ENCODE peak calls at places on chromosomes 2 and 18, in ten cellular contexts. T is endodermal cell, Z is HFFc6, M is fibroblast of lung, D is astrocyte of the spinal cord, G is ascending aorta, S is left lung, F is AG09309, I is A549, L is tibial artery. B is an unnamed sample.

GRCh38 chr2:112724611-112725525 is 4.0 kb downstream of the NT5DC4 start:
- DNase-seq in T (peak), Z (no peak), M (no peak), D (no peak), G (no peak), S (no peak), F (no peak), I (peak), L (no peak), B (no peak)

GRCh38 chr2:156399224-156399949 is 36.8 kb upstream of the GPD2 start:
- DNase-seq in T (peak), Z (peak), M (peak), D (peak), G (no peak), S (peak), F (peak), I (no peak), L (no peak), B (no peak)

GRCh38 chr2:108184421-108184820 is 55.3 kb upstream of the SULT1C3 start:
- DNase-seq in T (no peak), Z (peak), M (peak), D (peak), G (no peak), S (no peak), F (no peak), I (peak), L (no peak), B (no peak)

GRCh38 chr2:214896287-214896686 is 86.8 kb upstream of the BARD1 start:
- DNase-seq in T (no peak), Z (no peak), M (no peak), D (no peak), G (no peak), S (no peak), F (no peak), I (no peak), L (no peak), B (no peak)

GRCh38 chr2:219475697-219476604 is 22.7 kb upstream of the GMPPA start:
- DNase-seq in T (peak), Z (peak), M (peak), D (peak), G (peak), S (peak), F (no peak), I (peak), L (peak), B (peak)

GRCh38 chr2:173997269-173997668 is 32.1 kb upstream of the SP3 start:
- DNase-seq in T (no peak), Z (no peak), M (peak), D (no peak), G (peak), S (peak), F (no peak), I (no peak), L (peak), B (no peak)

GRCh38 chr18:55343396-55344073 is 244.5 kb downstream of the TCF4 start:
- DNase-seq in T (no peak), Z (peak), M (peak), D (peak), G (no peak), S (no peak), F (no peak), I (peak), L (no peak), B (no peak)

GRCh38 chr2:168538534-168538933 is 82.5 kb downstream of the CERS6 start:
- DNase-seq in T (no peak), Z (peak), M (no peak), D (peak), G (no peak), S (no peak), F (no peak), I (no peak), L (no peak), B (no peak)

GRCh38 chr2:30981519-30981918 is 156.7 kb downstream of the GALNT14 start:
- DNase-seq in T (no peak), Z (no peak), M (no peak), D (no peak), G (no peak), S (no peak), F (no peak), I (no peak), L (no peak), B (no peak)

GRCh38 chr18:63022429-63023022 is 297.0 kb downstream of the BCL2 start:
- DNase-seq in T (peak), Z (no peak), M (no peak), D (no peak), G (no peak), S (no peak), F (no peak), I (no peak), L (no peak), B (no peak)

GRCh38 chr18:63028380-63028779 is 291.2 kb downstream of the BCL2 start:
- DNase-seq in T (no peak), Z (no peak), M (no peak), D (no peak), G (no peak), S (no peak), F (no peak), I (no peak), L (no peak), B (no peak)

DNA sequence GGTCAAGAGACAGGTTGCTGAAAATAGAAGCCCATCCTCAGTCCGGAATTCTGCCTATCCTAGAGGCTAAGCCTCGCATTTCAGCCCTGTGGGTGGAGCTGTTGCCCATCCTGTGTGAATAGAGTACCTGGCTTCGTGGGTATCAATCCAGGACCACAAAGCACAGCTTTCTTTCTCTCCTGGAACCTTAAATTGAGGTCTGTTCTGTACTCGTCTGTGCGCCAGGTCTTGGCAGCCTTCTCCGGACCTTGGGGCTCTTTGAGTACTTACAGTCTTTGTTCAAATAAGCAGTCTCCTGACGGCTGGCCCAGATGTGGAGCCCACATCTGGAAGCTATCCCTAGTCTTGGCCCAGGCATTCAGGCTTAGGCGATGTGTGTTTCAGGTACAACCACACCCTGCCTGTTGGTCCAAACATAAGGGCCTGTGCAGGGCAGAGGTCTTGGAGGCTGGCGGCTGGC is 294.3 kb downstream of the BCL2 start:
- DNase-seq in T (peak), Z (no peak), M (no peak), D (no peak), G (no peak), S (no peak), F (no peak), I (peak), L (no peak), B (no peak)
- TF ChIP-seq CTCF in T (peak), Z (peak), M (peak), D (peak), G (no peak), S (no peak), F (no peak), I (no peak), L (peak), B (peak)

GRCh38 chr18:3392467-3392855 is 57.5 kb upstream of the TGIF1 start:
- DNase-seq in T (no peak), Z (no peak), M (no peak), D (no peak), G (no peak), S (no peak), F (no peak), I (no peak), L (no peak), B (no peak)

GRCh38 chr18:3388980-3389379 is 61.0 kb upstream of the TGIF1 start:
- DNase-seq in T (no peak), Z (no peak), M (no peak), D (no peak), G (no peak), S (no peak), F (no peak), I (peak), L (no peak), B (no peak)

GRCh38 chr18:3391704-3392466 is 58.1 kb upstream of the TGIF1 start:
- DNase-seq in T (no peak), Z (no peak), M (no peak), D (no peak), G (no peak), S (no peak), F (no peak), I (no peak), L (no peak), B (no peak)

GRCh38 chr18:3388323-3388722 is 61.6 kb upstream of the TGIF1 start:
- DNase-seq in T (no peak), Z (no peak), M (no peak), D (no peak), G (no peak), S (no peak), F (no peak), I (no peak), L (no peak), B (no peak)

DNA sequence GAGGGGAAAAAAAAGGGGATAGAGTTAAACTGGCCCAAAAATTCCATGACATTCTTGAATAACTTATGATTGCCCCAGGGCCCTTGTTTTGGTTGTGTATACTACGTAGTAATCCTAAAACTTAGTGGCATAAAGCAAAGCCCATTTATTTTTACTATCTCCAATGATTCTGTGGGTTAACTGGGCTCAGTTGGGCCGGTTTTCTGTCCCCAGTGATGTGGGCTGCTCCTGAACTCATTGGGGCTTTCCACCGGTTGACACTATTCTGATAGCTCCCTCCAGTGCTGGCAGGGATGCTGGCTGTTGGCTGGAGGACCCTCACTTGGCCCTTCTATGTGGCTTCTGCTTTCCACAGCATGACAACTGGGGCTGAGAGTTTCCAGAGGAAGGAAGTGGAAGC is 60.0 kb upstream of the TGIF1 start:
- DNase-seq in T (no peak), Z (no peak), M (no peak), D (no peak), G (no peak), S (no peak), F (no peak), I (no peak), L (no peak), B (no peak)
- TF ChIP-seq CTCF in T (no peak), Z (no peak), M (no peak), D (no peak), G (no peak), S (no peak), F (no peak), I (no peak), L (no peak), B (no peak)

GRCh38 chr18:48867978-48868377 is 82.8 kb downstream of the SMAD7 start:
- DNase-seq in T (no peak), Z (no peak), M (no peak), D (no peak), G (no peak), S (no peak), F (no peak), I (no peak), L (no peak), B (no peak)
- TF ChIP-seq CTCF in T (no peak), Z (no peak), M (no peak), D (no peak), G (no peak), S (no peak), F (no peak), I (no peak), L (no peak), B (no peak)

GRCh38 chr2:61898810-61899209 is 6.7 kb upstream of the COMMD1 start:
- DNase-seq in T (no peak), Z (no peak), M (peak), D (peak), G (no peak), S (no peak), F (no peak), I (peak), L (no peak), B (no peak)
- TF ChIP-seq CTCF in T (peak), Z (peak), M (peak), D (peak), G (no peak), S (no peak), F (peak), I (peak), L (peak), B (peak)

GRCh38 chr2:216059233-216059834 is 22.3 kb downstream of the PECR start:
- DNase-seq in T (no peak), Z (no peak), M (no peak), D (no peak), G (no peak), S (no peak), F (no peak), I (peak), L (no peak), B (no peak)
- TF ChIP-seq CTCF in T (peak), Z (peak), M (no peak), D (peak), G (no peak), S (no peak), F (no peak), I (no peak), L (no peak), B (peak)

DNA sequence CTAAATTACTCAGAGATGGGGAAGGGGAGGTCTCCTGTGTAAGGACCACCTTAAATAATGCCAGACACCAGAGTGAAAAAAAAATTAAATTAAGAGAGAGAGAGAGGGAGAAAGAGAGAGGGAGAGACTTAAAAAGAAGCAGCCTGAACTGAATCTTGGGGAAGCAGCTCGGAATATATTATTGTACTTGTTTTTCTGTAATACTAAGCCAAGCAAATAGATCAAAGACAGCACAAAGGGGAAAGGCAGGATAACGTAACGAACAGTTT is 4.6 kb downstream of the ZEB2 start:
- DNase-seq in T (no peak), Z (no peak), M (no peak), D (peak), G (no peak), S (no peak), F (no peak), I (no peak), L (no peak), B (no peak)
- TF ChIP-seq CTCF in T (no peak), Z (no peak), M (no peak), D (no peak), G (no peak), S (no peak), F (no peak), I (no peak), L (no peak), B (no peak)

GRCh38 chr2:42792583-42793313 is at the start of gene HAAO:
- DNase-seq in T (peak), Z (no peak), M (no peak), D (no peak), G (peak), S (no peak), F (no peak), I (no peak), L (no peak), B (peak)
- TF ChIP-seq CTCF in T (peak), Z (peak), M (peak), D (peak), G (no peak), S (peak), F (peak), I (no peak), L (peak), B (peak)

GRCh38 chr2:109712126-109712455 is 82.0 kb upstream of the RGPD5 start:
- DNase-seq in T (no peak), Z (no peak), M (no peak), D (no peak), G (no peak), S (no peak), F (no peak), I (no peak), L (no peak), B (no peak)

GRCh38 chr2:109712746-109713145 is 81.4 kb upstream of the RGPD5 start:
- DNase-seq in T (peak), Z (no peak), M (no peak), D (no peak), G (no peak), S (no peak), F (no peak), I (no peak), L (no peak), B (no peak)

GRCh38 chr2:109718139-109718538 is 76.0 kb upstream of the RGPD5 start:
- DNase-seq in T (no peak), Z (no peak), M (no peak), D (no peak), G (no peak), S (no peak), F (no peak), I (no peak), L (no peak), B (no peak)

GRCh38 chr2:109711230-109712125 is 82.6 kb upstream of the RGPD5 start:
- DNase-seq in T (peak), Z (no peak), M (no peak), D (no peak), G (no peak), S (no peak), F (no peak), I (no peak), L (no peak), B (no peak)

GRCh38 chr2:109715302-109715937 is 78.7 kb upstream of the RGPD5 start:
- DNase-seq in T (peak), Z (no peak), M (no peak), D (no peak), G (no peak), S (no peak), F (no peak), I (peak), L (no peak), B (no peak)
- TF ChIP-seq CTCF in T (peak), Z (peak), M (no peak), D (peak), G (peak), S (peak), F (peak), I (peak), L (peak), B (peak)

DNA sequence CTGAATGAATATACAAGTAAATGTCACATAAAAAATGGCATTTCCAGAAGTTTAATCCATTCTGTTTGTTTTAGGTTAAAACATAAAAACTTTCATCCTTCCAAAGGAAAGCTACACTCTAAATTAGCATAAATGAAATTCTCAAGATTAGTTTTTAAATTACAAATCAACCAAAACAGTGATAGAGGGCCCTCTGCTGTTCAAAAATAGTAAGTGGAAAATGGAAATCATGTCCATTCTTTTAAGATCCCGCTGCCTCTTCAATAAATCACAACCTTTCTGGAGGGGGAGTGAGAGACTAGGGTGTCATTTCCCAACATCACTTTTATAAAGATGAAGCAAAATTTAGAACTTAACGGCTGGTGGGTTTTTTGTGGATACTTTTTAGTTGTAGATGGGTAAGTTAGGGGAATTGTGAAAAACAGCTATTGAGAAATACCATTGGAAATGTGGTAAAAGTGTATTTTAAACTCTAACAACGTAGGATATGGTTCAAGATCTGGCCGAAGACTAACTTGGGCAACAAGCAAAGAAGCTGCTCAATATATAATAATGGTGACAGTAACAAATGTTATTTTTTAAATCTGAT is 1.7 kb downstream of the DNAH7 start:
- DNase-seq in T (no peak), Z (peak), M (peak), D (peak), G (no peak), S (no peak), F (no peak), I (peak), L (no peak), B (no peak)
- TF ChIP-seq CTCF in T (peak), Z (peak), M (peak), D (peak), G (peak), S (peak), F (peak), I (peak), L (peak), B (peak)